ENCODE peak calls at places on chromosomes 11 and 22, in five cellular contexts. C is IMR-90, Z is HepG2, E is A549, A is K562. B is an unnamed sample.

GRCh38 chr11:76096552-76096951 is 109.8 kb downstream of the WNT11 start:
- DNase-seq in E (no peak), A (no peak), C (no peak), Z (no peak), B (no peak)

GRCh38 chr11:72753341-72754148 is 1.3 kb upstream of the ARAP1 start:
- DNase-seq in E (no peak), A (no peak), C (no peak), Z (peak), B (no peak)

GRCh38 chr11:26976389-26976788 is 17.5 kb upstream of the FIBIN start:
- DNase-seq in E (no peak), A (no peak), C (peak), Z (no peak), B (no peak)

GRCh38 chr11:115581871-115582639 is 77.8 kb upstream of the CADM1 start:
- DNase-seq in C (peak), A (no peak), Z (no peak), E (no peak), B (peak)

GRCh38 chr11:44651535-44652130 is 75.1 kb upstream of the TSPAN18 start:
- DNase-seq in Z (no peak), E (no peak), C (no peak), A (no peak), B (no peak)

GRCh38 chr11:6354651-6355485 is 34.6 kb upstream of the CAVIN3 start:
- DNase-seq in E (no peak), A (no peak), Z (peak), C (no peak), B (no peak)

GRCh38 chr11:72091292-72091691 is 10.6 kb downstream of the LRRC51 start:
- DNase-seq in A (peak), Z (peak), C (peak), E (peak), B (peak)

GRCh38 chr11:126158054-126158791 is 53.2 kb downstream of the RPUSD4 start:
- DNase-seq in A (no peak), E (no peak), C (no peak), Z (peak), B (no peak)

GRCh38 chr11:117300301-117300700 is 9.2 kb downstream of the BACE1-AS start:
- DNase-seq in Z (peak), A (no peak), C (peak), E (no peak), B (peak)

GRCh38 chr11:67576742-67577475 is 6.7 kb upstream of the GSTP1 start:
- DNase-seq in Z (no peak), A (peak), C (no peak), E (no peak), B (peak)

GRCh38 chr11:9315078-9315688 is 790 bp upstream of the TMEM41B start:
- DNase-seq in E (peak), A (no peak), Z (no peak), C (peak), B (no peak)

GRCh38 chr11:11960687-11961086 is 47.7 kb downstream of the DKK3 start:
- DNase-seq in C (no peak), Z (no peak), E (no peak), A (no peak), B (no peak)

GRCh38 chr11:99632969-99633368 is 612.2 kb downstream of the CNTN5 start:
- DNase-seq in A (no peak), Z (no peak), C (no peak), E (no peak), B (no peak)

GRCh38 chr11:88420165-88420781 is 82.7 kb upstream of the CTSC start:
- DNase-seq in C (peak), Z (no peak), E (no peak), A (peak), B (no peak)

GRCh38 chr11:102654761-102655160 is 29.6 kb upstream of the MMP20 start:
- DNase-seq in E (no peak), C (no peak), Z (no peak), A (no peak), B (no peak)

GRCh38 chr11:3674189-3674588 is 3.0 kb upstream of the CHRNA10 start:
- DNase-seq in E (no peak), A (no peak), Z (peak), C (peak), B (no peak)

GRCh38 chr22:22919041-22919440 is 31.4 kb downstream of the IGLL5 start:
- DNase-seq in Z (no peak), E (no peak), A (peak), C (no peak), B (no peak)

GRCh38 chr11:123601737-123602136 is 52.7 kb downstream of the SCN3B start:
- DNase-seq in C (no peak), Z (no peak), A (no peak), E (no peak), B (no peak)

GRCh38 chr11:110086892-110087309 is 6.3 kb upstream of the ZC3H12C start:
- DNase-seq in Z (no peak), E (no peak), C (peak), A (no peak), B (no peak)

GRCh38 chr11:720642-721346 is 14.8 kb downstream of the EPS8L2 start:
- DNase-seq in Z (no peak), C (peak), A (peak), E (no peak), B (peak)

GRCh38 chr11:1228183-1228821 is 5.4 kb downstream of the MUC5B start:
- DNase-seq in A (no peak), Z (no peak), C (no peak), E (no peak), B (peak)

GRCh38 chr11:29657709-29658108 is 359.1 kb downstream of the KCNA4 start:
- DNase-seq in E (no peak), C (no peak), Z (no peak), A (no peak), B (no peak)

GRCh38 chr11:41206388-41206787 is 253.1 kb downstream of the LRRC4C start:
- DNase-seq in C (no peak), Z (no peak), E (no peak), A (no peak), B (no peak)

GRCh38 chr11:41201156-41201555 is 258.3 kb downstream of the LRRC4C start:
- DNase-seq in Z (peak), C (peak), E (no peak), A (peak), B (peak)
- TF ChIP-seq RFX5 in Z (no peak), C (no peak), E (no peak), A (no peak), B (no peak)

GRCh38 chr11:17968206-17968605 is 44.6 kb downstream of the SERGEF start:
- DNase-seq in A (no peak), Z (no peak), C (no peak), E (no peak), B (no peak)

GRCh38 chr11:17974246-17974645 is 38.6 kb downstream of the SERGEF start:
- DNase-seq in Z (no peak), C (no peak), E (no peak), A (no peak), B (no peak)

GRCh38 chr11:17976651-17977050 is 36.2 kb downstream of the SERGEF start:
- DNase-seq in A (no peak), E (no peak), Z (no peak), C (no peak), B (no peak)

GRCh38 chr11:17967661-17968060 is 45.2 kb downstream of the SERGEF start:
- DNase-seq in Z (no peak), C (no peak), E (no peak), A (no peak), B (no peak)

DNA sequence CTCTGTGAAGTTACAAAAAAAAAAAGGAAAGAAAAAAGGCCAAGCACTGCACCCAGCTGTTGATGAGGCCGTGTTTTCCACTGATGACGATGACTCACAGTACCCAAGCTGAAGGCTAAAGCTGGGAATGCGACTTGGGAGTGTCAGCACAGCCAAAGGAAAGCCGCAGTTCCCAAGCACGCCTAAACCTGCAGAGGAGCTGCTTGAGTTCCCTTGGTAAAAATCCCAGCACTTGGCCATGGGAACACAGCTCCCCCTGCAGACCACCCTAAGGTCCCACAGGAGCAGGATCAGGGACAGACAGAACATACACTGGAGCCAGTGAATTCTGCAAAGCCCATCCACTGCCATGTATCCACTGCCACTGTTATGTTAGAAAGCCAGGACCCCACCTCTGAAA is 39.9 kb downstream of the SERGEF start:
- DNase-seq in E (peak), A (peak), C (peak), Z (peak), B (peak)
- TF ChIP-seq RFX5 in E (no peak), A (no peak), C (no peak), Z (no peak), B (no peak)

GRCh38 chr11:77140231-77140959 is 12.3 kb downstream of the MYO7A start:
- DNase-seq in Z (no peak), A (no peak), E (no peak), C (peak), B (peak)
- TF ChIP-seq RFX5 in Z (no peak), A (no peak), E (no peak), C (no peak), B (no peak)

GRCh38 chr11:19832166-19832750 is 119.6 kb downstream of the NAV2 start:
- DNase-seq in E (no peak), C (no peak), A (no peak), Z (no peak), B (no peak)
- TF ChIP-seq RFX5 in E (no peak), C (no peak), A (no peak), Z (no peak), B (no peak)

GRCh38 chr22:49544286-49544685 is 283.4 kb downstream of the BRD1 start:
- DNase-seq in C (no peak), E (no peak), Z (no peak), A (no peak), B (no peak)
- TF ChIP-seq RFX5 in C (no peak), E (no peak), Z (no peak), A (no peak), B (no peak)

DNA sequence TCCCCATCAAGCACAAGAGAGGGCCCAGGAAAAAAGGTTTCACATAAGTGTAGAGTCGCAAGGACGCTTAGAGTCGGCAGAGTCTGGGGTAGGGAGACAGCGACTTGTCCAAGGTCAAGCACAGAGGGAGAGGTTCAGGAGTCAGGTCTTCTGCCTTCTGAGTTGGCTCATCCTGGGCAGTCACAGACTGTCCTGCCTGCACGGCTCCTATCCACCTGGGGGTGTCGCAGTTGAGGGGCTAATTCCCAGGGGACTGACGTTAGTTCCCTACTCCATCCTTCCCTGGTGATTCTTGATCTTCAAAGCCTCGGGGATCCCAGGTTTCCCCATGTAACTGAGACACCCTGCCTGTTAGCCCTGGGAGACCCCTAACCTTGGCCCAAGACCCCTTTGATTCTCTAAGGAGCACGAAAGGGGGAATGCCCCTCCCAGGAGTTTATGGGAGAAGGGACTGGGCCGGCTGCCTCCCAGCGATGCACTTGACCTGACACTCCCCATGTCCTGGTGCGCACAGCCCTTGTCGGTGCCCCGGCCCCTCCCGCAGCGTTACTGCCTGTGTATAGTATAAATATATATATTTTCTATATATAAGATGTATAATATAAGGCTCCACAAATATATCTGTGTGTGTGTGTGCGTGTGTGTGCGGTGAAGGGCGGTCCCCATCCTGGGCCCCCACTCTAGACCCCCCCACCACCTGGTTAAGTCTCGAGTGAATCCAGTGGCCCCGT is 14.7 kb upstream of the TAB1 start:
- DNase-seq in C (peak), Z (peak), E (peak), A (peak), B (peak)
- TF ChIP-seq RFX5 in C (no peak), Z (no peak), E (no peak), A (no peak), B (no peak)

DNA sequence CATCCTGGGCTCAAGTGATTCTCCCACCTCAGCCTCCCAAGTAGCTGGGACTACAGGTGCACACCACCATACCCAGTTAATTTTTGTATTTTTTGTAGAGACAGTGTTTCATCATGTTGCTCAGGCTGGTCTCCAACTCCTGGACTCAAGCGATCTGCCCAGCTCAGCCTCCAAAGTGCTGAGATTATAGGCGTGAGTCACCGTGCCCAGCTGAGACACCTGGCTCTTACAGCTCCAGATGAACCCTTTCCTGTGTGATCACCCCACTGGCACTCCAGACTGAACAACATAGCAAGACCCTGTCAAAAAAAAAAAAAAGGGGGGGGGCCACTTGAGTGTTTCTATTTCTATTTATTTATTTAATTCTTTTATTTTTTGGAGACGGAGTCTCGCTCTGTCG is 1.0 kb upstream of the ADSL start:
- DNase-seq in Z (no peak), A (no peak), E (no peak), C (peak), B (no peak)
- TF ChIP-seq RFX5 in Z (no peak), A (no peak), E (no peak), C (no peak), B (no peak)

GRCh38 chr11:43376594-43376993 is 17.9 kb downstream of the TTC17 start:
- DNase-seq in Z (peak), E (no peak), C (peak), A (no peak), B (no peak)
- TF ChIP-seq RFX5 in Z (no peak), E (no peak), C (no peak), A (no peak), B (no peak)

GRCh38 chr11:2528301-2529050 is 83.7 kb downstream of the KCNQ1 start:
- DNase-seq in Z (no peak), C (no peak), A (no peak), E (no peak), B (no peak)

GRCh38 chr11:2527621-2528291 is 82.9 kb downstream of the KCNQ1 start:
- DNase-seq in A (no peak), Z (no peak), E (no peak), C (no peak), B (no peak)

GRCh38 chr11:2525941-2526807 is 81.4 kb downstream of the KCNQ1 start:
- DNase-seq in A (no peak), E (no peak), C (no peak), Z (no peak), B (no peak)

GRCh38 chr11:2525166-2525861 is 80.5 kb downstream of the KCNQ1 start:
- DNase-seq in A (no peak), Z (no peak), E (no peak), C (no peak), B (no peak)

GRCh38 chr11:2526808-2527381 is 82.1 kb downstream of the KCNQ1 start:
- DNase-seq in A (peak), E (no peak), C (no peak), Z (no peak), B (no peak)
- TF ChIP-seq RFX5 in A (no peak), E (no peak), C (no peak), Z (no peak), B (no peak)